ENCODE peak calls at places on chromosome 11, in four cellular contexts. One of them, this sample, is unnamed. For H3K4me1, the result is how much of the 10 kb centered on the place peaks cover.

GRCh38 chr11:123641495-123641840 is 13.0 kb downstream of the SCN3B start:
- DNase-seq in sigmoid colon: no peak
- DNase-seq in HCT116: no peak
- DNase-seq in vagina: no peak
- DNase-seq in this sample: no peak

GRCh38 chr11:123719452-123719851 is 22.0 kb downstream of the ZNF202 start:
- DNase-seq in sigmoid colon: no peak
- DNase-seq in HCT116: no peak
- DNase-seq in vagina: no peak
- DNase-seq in this sample: no peak

GRCh38 chr11:78072455-78072854 is 7.2 kb downstream of the NDUFC2 start:
- DNase-seq in vagina: no peak
- DNase-seq in sigmoid colon: no peak
- DNase-seq in HCT116: no peak
- DNase-seq in this sample: no peak

GRCh38 chr11:45247433-45247832 is 38.7 kb downstream of the SYT13 start:
- DNase-seq in HCT116: no peak
- DNase-seq in vagina: no peak
- DNase-seq in sigmoid colon: peak
- DNase-seq in this sample: no peak

GRCh38 chr11:36130401-36130800 is 158.8 kb downstream of the COMMD9 start:
- DNase-seq in HCT116: no peak
- DNase-seq in vagina: no peak
- DNase-seq in sigmoid colon: no peak
- DNase-seq in this sample: no peak

GRCh38 chr11:134566311-134566710 is 154.3 kb upstream of the B3GAT1 start:
- DNase-seq in HCT116: no peak
- DNase-seq in vagina: no peak
- DNase-seq in sigmoid colon: no peak
- DNase-seq in this sample: no peak

GRCh38 chr11:134370526-134371435 is 39.0 kb downstream of the GLB1L2 start:
- DNase-seq in sigmoid colon: peak
- DNase-seq in HCT116: no peak
- DNase-seq in vagina: no peak
- DNase-seq in this sample: peak

GRCh38 chr11:34667810-34668582 is 47.1 kb downstream of the EHF start:
- DNase-seq in vagina: no peak
- DNase-seq in sigmoid colon: no peak
- DNase-seq in HCT116: no peak
- DNase-seq in this sample: peak

GRCh38 chr11:104581246-104581980 is 316.8 kb downstream of the CASP12 start:
- DNase-seq in sigmoid colon: no peak
- DNase-seq in vagina: no peak
- DNase-seq in HCT116: no peak
- DNase-seq in this sample: no peak

GRCh38 chr11:102882389-102883024 is 7.7 kb upstream of the MMP12 start:
- DNase-seq in sigmoid colon: no peak
- DNase-seq in HCT116: no peak
- DNase-seq in vagina: no peak
- DNase-seq in this sample: no peak

GRCh38 chr11:84193706-84194105 is 907.5 kb upstream of the CCDC90B start:
- DNase-seq in vagina: no peak
- DNase-seq in HCT116: no peak
- DNase-seq in sigmoid colon: no peak
- DNase-seq in this sample: no peak

GRCh38 chr11:86360775-86361395 is 13.8 kb upstream of the CCDC81 start:
- DNase-seq in HCT116: peak
- DNase-seq in sigmoid colon: no peak
- DNase-seq in vagina: no peak
- DNase-seq in this sample: no peak

GRCh38 chr11:34938621-34939020 is 22.2 kb downstream of the PDHX start:
- DNase-seq in vagina: no peak
- DNase-seq in HCT116: no peak
- DNase-seq in sigmoid colon: no peak
- DNase-seq in this sample: no peak

GRCh38 chr11:121592708-121593107 is 139.9 kb upstream of the SORL1-AS1 start:
- DNase-seq in vagina: no peak
- DNase-seq in HCT116: no peak
- DNase-seq in sigmoid colon: no peak
- DNase-seq in this sample: no peak

GRCh38 chr11:66883021-66883968 is 26.4 kb downstream of the LRFN4 start:
- DNase-seq in HCT116: peak
- DNase-seq in sigmoid colon: peak
- DNase-seq in vagina: no peak
- DNase-seq in this sample: peak

GRCh38 chr11:65207918-65208784 is 26.4 kb downstream of the CAPN1 start:
- DNase-seq in sigmoid colon: no peak
- DNase-seq in vagina: no peak
- DNase-seq in HCT116: no peak
- DNase-seq in this sample: no peak

GRCh38 chr11:31089117-31089516 is 280.4 kb downstream of the DCDC1 start:
- DNase-seq in sigmoid colon: no peak
- DNase-seq in vagina: no peak
- DNase-seq in HCT116: no peak
- DNase-seq in this sample: no peak

GRCh38 chr11:6563667-6564066 is 39.7 kb downstream of the RRP8 start:
- DNase-seq in sigmoid colon: no peak
- DNase-seq in vagina: no peak
- DNase-seq in HCT116: no peak
- DNase-seq in this sample: no peak

GRCh38 chr11:114291381-114291780 is 4.8 kb upstream of the NNMT start:
- DNase-seq in vagina: no peak
- DNase-seq in sigmoid colon: no peak
- DNase-seq in HCT116: no peak
- DNase-seq in this sample: no peak

GRCh38 chr11:113581713-113582112 is 106.5 kb upstream of the DRD2 start:
- DNase-seq in vagina: no peak
- DNase-seq in sigmoid colon: no peak
- DNase-seq in HCT116: no peak
- DNase-seq in this sample: no peak

GRCh38 chr11:118050208-118050891 is 26.5 kb upstream of the TMPRSS4 start:
- DNase-seq in vagina: peak
- DNase-seq in HCT116: no peak
- DNase-seq in sigmoid colon: no peak
- DNase-seq in this sample: no peak

GRCh38 chr11:121194731-121195596 is 93.9 kb downstream of the TECTA start:
- DNase-seq in sigmoid colon: no peak
- DNase-seq in vagina: no peak
- DNase-seq in HCT116: peak
- DNase-seq in this sample: no peak

GRCh38 chr11:85844439-85845051 is 10.6 kb upstream of the CCDC83 start:
- DNase-seq in vagina: no peak
- DNase-seq in HCT116: peak
- DNase-seq in sigmoid colon: no peak
- DNase-seq in this sample: no peak

GRCh38 chr11:80462211-80462610 is 1021.4 kb upstream of the TENM4 start:
- DNase-seq in HCT116: no peak
- DNase-seq in vagina: no peak
- DNase-seq in sigmoid colon: no peak
- DNase-seq in this sample: no peak

GRCh38 chr11:32334822-32335221 is 100.5 kb downstream of the WT1 start:
- DNase-seq in vagina: no peak
- DNase-seq in sigmoid colon: no peak
- DNase-seq in HCT116: peak
- DNase-seq in this sample: no peak

GRCh38 chr11:30586251-30587144 is at the start of gene MPPED2:
- DNase-seq in sigmoid colon: peak
- DNase-seq in vagina: no peak
- DNase-seq in HCT116: no peak
- DNase-seq in this sample: peak

GRCh38 chr11:65553301-65554001 is 4.7 kb downstream of the LTBP3 start:
- DNase-seq in HCT116: no peak
- DNase-seq in vagina: no peak
- DNase-seq in sigmoid colon: no peak
- DNase-seq in this sample: no peak

GRCh38 chr11:100562102-100562501 is 125.0 kb upstream of the ARHGAP42 start:
- DNase-seq in HCT116: no peak
- DNase-seq in sigmoid colon: no peak
- DNase-seq in vagina: no peak
- DNase-seq in this sample: no peak

GRCh38 chr11:45643585-45643984 is 21.8 kb downstream of the CHST1 start:
- DNase-seq in vagina: peak
- DNase-seq in HCT116: no peak
- DNase-seq in sigmoid colon: no peak
- DNase-seq in this sample: no peak

GRCh38 chr11:10382518-10382917 is 72.5 kb upstream of the AMPD3 start:
- DNase-seq in HCT116: peak
- DNase-seq in vagina: no peak
- DNase-seq in sigmoid colon: no peak
- DNase-seq in this sample: no peak

GRCh38 chr11:44286268-44286880 is 23.6 kb downstream of the ALX4 start:
- DNase-seq in HCT116: peak
- DNase-seq in vagina: no peak
- DNase-seq in sigmoid colon: no peak
- DNase-seq in this sample: no peak

GRCh38 chr11:128938156-128938885 is 4.3 kb downstream of the TP53AIP1 start:
- DNase-seq in sigmoid colon: no peak
- DNase-seq in vagina: no peak
- DNase-seq in HCT116: no peak
- DNase-seq in this sample: no peak

GRCh38 chr11:116696381-116696941 is 76.3 kb downstream of the BUD13 start:
- DNase-seq in vagina: peak
- DNase-seq in sigmoid colon: peak
- DNase-seq in HCT116: no peak
- DNase-seq in this sample: no peak

GRCh38 chr11:71246559-71246958 is 5.8 kb downstream of the SHANK2 start:
- DNase-seq in sigmoid colon: peak
- DNase-seq in vagina: no peak
- DNase-seq in HCT116: no peak
- DNase-seq in this sample: no peak

GRCh38 chr11:3134218-3134621 is 30.9 kb downstream of the OSBPL5 start:
- DNase-seq in HCT116: no peak
- DNase-seq in sigmoid colon: peak
- DNase-seq in vagina: no peak
- DNase-seq in this sample: no peak

GRCh38 chr11:70481625-70482528 is 83.5 kb downstream of the CTTN start:
- DNase-seq in sigmoid colon: no peak
- DNase-seq in HCT116: peak
- DNase-seq in vagina: no peak
- DNase-seq in this sample: no peak

DNA sequence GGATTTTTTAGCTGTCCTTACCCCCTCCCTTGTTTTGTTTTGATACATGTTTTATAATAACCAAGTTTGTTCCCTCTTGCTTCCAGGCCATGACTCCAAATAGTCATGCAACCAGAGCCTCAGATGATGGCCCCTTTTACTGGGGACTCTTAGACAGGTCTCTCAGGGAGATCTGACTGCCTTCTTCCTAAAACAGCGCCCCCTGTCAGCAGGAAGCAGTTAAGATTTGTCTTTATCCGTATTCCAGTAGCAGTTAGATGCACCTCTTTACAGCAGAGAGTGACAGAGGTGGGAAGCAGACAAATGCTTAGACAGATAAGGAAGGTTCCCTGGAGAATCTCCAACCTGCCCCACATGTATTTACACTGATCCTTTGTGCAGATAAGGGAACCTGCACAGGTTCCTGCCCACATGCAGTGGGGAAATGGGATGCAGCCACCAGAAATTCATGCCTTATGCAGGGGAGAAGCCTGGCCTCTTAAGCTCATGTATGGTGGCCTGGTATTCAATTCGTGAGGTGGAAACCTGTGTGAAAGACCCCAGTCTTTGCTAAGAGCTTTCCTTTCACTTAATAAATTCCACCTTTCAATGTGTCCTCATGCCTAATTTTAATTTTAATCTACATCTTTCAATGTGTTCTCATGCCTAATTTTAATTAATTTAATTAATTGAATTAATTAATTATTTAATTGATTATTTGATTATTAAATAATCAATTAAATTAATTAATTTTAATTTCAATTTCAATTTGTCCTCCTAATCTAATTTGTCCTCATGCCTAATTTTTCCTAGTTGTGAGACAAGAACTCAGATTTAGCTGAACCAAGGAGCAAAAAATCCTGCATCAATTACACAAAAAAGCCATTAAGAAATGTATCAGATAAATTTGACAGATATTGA is 11.5 kb upstream of the GLYAT start:
- DNase-seq in sigmoid colon: no peak
- DNase-seq in vagina: no peak
- DNase-seq in HCT116: no peak
- DNase-seq in this sample: no peak
- TF ChIP-seq CTCF in sigmoid colon: no peak
- TF ChIP-seq CTCF in vagina: no peak
- TF ChIP-seq CTCF in HCT116: peak
- TF ChIP-seq CTCF in this sample: no peak

GRCh38 chr11:19595840-19596751 is 116.5 kb upstream of the NAV2 start:
- DNase-seq in HCT116: no peak
- DNase-seq in sigmoid colon: peak
- DNase-seq in vagina: no peak
- DNase-seq in this sample: no peak
- TF ChIP-seq POLR2AphosphoS5 in HCT116: no peak
- TF ChIP-seq POLR2AphosphoS5 in sigmoid colon: no peak
- TF ChIP-seq POLR2AphosphoS5 in vagina: peak
- TF ChIP-seq POLR2AphosphoS5 in this sample: no peak

DNA sequence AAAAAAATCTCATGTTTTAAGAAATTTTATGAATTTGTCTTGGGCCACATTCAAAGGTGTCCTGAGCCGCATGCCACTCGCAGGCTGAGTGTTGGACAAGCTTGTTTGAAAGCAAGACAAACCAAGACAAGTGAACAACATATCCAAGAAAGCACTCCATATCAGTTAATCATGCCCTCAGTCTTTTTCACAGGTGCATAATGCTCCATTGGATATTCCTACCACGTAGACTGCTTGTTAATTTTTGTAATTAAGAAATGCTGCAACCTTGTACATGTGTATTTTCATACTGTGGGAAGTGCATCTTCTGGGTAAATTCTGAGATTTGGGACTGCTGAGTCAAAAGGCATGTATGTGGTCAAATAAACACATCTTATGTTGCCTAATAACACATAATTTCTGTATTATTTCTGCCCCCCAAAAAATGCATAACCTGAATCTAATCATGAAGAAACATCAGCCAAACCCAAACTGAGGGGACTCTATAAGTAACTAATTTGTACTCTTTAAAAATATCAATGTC is 8.2 kb downstream of the RRAS2 start:
- DNase-seq in sigmoid colon: no peak
- DNase-seq in vagina: no peak
- DNase-seq in HCT116: no peak
- DNase-seq in this sample: no peak
- H3K4me1 ChIP-seq in sigmoid colon: under half
- H3K4me1 ChIP-seq in vagina: under half
- H3K4me1 ChIP-seq in HCT116: under half
- H3K4me1 ChIP-seq in this sample: under half

GRCh38 chr11:63939351-63939920 is 634 bp downstream of the NAA40 start:
- DNase-seq in sigmoid colon: no peak
- DNase-seq in HCT116: no peak
- DNase-seq in vagina: no peak
- DNase-seq in this sample: no peak
- TF ChIP-seq CTCF in sigmoid colon: no peak
- TF ChIP-seq CTCF in HCT116: no peak
- TF ChIP-seq CTCF in vagina: no peak
- TF ChIP-seq CTCF in this sample: no peak